ENCODE peak calls at places on chromosomes 11 and 22, in six cellular contexts. D is naive thymus-derived CD4-positive, alpha-beta T cell; V is MM.1S; B is iPS DF 6.9; C is uterus; E is pancreas. L is an unnamed sample.

GRCh38 chr11:45245237-45246045 is 40.7 kb downstream of the SYT13 start:
- DNase-seq in E (no peak), D (no peak), B (no peak), C (no peak), V (no peak), L (no peak)

GRCh38 chr11:100791873-100792272 is 104.8 kb downstream of the ARHGAP42 start:
- DNase-seq in B (no peak), C (no peak), D (no peak), E (no peak), V (no peak), L (no peak)

GRCh38 chr11:33687733-33688479 is 12.7 kb downstream of the C11orf91 start:
- DNase-seq in E (no peak), D (no peak), V (peak; percentile 76), B (peak; percentile 57), C (no peak), L (no peak)

GRCh38 chr11:74615988-74616387 is 23.6 kb downstream of the POLD3 start:
- DNase-seq in B (no peak), V (no peak), C (no peak), E (no peak), D (no peak), L (no peak)

GRCh38 chr11:117830674-117831351 is 6.3 kb upstream of the FXYD2 start:
- DNase-seq in E (peak; percentile 47), C (peak; percentile 8), V (no peak), D (no peak), B (no peak), L (no peak)

GRCh38 chr11:17746096-17746495 is 11.5 kb downstream of the KCNC1 start:
- DNase-seq in D (no peak), V (no peak), C (no peak), E (no peak), B (no peak), L (no peak)

GRCh38 chr11:8100605-8101004 is 19.6 kb downstream of the TUB start:
- DNase-seq in V (no peak), B (no peak), E (peak; percentile 10), C (no peak), D (no peak), L (no peak)

GRCh38 chr22:44399196-44399837 is 86.6 kb upstream of the SHISAL1 start:
- DNase-seq in D (no peak), E (peak; percentile 47), B (no peak), V (no peak), C (peak; percentile 5), L (no peak)

GRCh38 chr11:43214471-43214870 is 97.3 kb upstream of the API5 start:
- DNase-seq in B (no peak), V (no peak), C (no peak), E (no peak), D (no peak), L (no peak)

DNA sequence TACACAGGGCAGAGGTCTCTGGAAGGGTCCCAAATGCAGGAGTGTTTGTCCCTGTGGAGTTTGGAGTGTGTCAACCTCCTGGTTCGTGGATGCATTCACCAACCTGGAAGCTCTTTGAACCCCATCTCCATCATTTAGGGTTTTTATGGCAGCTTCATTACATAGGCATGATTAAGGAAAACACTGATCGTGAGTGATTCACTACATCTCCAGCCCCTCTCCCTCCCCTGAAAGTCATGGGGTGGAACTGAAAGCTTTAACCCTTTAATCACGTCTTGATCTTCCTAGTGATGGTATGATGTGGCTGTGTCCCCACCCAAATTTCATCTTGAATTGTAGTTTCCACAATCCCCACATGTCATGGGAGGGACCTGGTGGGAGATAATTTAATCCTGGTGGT is 19.8 kb upstream of the INCENP start:
- DNase-seq in V (no peak), D (no peak), C (no peak), B (no peak), E (no peak), L (no peak)
- H3K27ac ChIP-seq in V (no peak overlapping the region), D (no peak overlapping the region), C (peak overlapping the region; percentile 91), B (no peak overlapping the region), E (no peak overlapping the region), L (no peak overlapping the region)

GRCh38 chr22:20779014-20779812 is 5.3 kb downstream of the SERPIND1 start:
- DNase-seq in E (no peak), V (no peak), C (peak; percentile 33), B (no peak), D (no peak), L (no peak)
- H3K27ac ChIP-seq in E (no peak overlapping the region), V (no peak overlapping the region), C (peak overlapping the region; percentile 84), B (no peak overlapping the region), D (no peak overlapping the region), L (no peak overlapping the region)

GRCh38 chr11:57901278-57901677 is 122.4 kb upstream of the OR9Q1 start:
- DNase-seq in C (no peak), B (no peak), E (no peak), D (no peak), V (no peak), L (no peak)
- H3K27ac ChIP-seq in C (no peak overlapping the region), B (no peak overlapping the region), E (no peak overlapping the region), D (no peak overlapping the region), V (no peak overlapping the region), L (peak overlapping the region; percentile 90)

GRCh38 chr11:70544774-70545625 is 146.7 kb downstream of the CTTN start:
- DNase-seq in E (no peak), V (no peak), D (no peak), C (no peak), B (no peak), L (no peak)
- H3K27ac ChIP-seq in E (no peak overlapping the region), V (no peak overlapping the region), D (no peak overlapping the region), C (no peak overlapping the region), B (no peak overlapping the region), L (no peak overlapping the region)

DNA sequence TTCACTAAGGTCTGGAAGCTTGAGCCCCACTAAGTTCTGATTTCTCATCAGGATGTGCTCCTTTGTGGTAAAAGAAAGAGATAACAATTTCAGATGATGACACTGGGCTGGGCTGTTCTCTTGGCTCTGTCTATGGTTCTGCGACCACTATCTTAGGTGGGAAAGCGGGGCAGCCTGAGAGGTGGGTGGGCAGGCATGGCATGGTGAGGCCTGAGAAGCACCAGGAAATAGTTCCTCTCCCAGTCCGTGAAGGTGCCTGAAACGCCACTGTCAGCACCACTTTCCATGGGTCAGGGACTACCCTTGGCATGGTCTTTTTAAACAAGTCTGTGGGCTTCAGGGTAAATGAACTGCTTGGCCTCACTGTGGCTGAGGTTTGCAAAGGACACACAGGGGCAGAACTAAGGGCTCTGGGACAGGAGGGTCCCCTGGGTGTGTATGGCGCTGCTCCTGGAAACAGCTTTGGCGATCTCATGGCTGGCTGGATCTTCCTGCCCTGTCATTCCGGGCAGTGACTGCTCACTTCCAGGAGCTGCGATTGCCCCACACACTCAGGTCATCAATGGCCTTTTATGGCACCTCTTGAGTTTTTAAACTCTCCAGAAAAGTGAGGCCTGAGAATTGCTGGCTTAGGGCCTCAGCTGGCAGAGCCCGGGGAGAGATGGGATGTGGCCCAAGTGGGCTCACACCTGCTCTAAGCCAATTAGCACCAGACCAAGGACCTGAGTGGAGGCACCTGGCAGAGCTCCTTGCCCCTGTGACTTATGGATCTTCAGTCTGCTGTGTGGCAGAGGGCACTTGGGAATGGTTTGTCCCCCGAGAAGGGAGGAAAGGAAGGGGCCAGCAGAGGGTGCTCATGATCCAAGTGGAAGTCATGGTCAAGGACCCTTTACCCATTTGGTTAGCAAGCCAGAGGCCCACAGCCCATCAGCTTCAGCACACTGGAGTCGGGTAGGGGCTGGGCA is 55.6 kb upstream of the LYVE1 start:
- DNase-seq in V (peak; percentile 44), C (no peak), E (no peak), B (peak; percentile 58), D (no peak), L (no peak)
- H3K27ac ChIP-seq in V (no peak overlapping the region), C (peak overlapping the region; percentile 78), E (no peak overlapping the region), B (no peak overlapping the region), D (peak overlapping the region; percentile 24), L (peak overlapping the region; percentile 9)

DNA sequence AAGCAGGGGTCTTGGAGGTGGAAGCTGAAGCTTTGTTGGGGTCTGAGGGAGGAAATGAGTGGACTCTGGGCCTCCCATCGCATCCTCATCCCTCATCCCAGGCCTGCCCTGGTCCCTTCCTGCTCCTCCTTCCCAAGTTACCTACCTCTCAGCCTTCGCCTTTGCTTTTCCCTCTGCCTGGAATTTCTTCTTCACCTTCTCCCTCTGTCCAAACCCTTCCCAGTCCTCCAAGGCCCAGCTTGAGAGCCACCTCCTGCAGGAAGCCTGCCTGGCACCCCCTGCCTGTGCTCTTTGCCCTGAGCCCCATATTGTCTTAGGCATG is 2.1 kb upstream of the NUDT8 start:
- DNase-seq in E (no peak), D (no peak), B (no peak), C (no peak), V (no peak), L (no peak)
- H3K27ac ChIP-seq in E (peak overlapping the region; percentile 30), D (no peak overlapping the region), B (no peak overlapping the region), C (no peak overlapping the region), V (no peak overlapping the region), L (no peak overlapping the region)

DNA sequence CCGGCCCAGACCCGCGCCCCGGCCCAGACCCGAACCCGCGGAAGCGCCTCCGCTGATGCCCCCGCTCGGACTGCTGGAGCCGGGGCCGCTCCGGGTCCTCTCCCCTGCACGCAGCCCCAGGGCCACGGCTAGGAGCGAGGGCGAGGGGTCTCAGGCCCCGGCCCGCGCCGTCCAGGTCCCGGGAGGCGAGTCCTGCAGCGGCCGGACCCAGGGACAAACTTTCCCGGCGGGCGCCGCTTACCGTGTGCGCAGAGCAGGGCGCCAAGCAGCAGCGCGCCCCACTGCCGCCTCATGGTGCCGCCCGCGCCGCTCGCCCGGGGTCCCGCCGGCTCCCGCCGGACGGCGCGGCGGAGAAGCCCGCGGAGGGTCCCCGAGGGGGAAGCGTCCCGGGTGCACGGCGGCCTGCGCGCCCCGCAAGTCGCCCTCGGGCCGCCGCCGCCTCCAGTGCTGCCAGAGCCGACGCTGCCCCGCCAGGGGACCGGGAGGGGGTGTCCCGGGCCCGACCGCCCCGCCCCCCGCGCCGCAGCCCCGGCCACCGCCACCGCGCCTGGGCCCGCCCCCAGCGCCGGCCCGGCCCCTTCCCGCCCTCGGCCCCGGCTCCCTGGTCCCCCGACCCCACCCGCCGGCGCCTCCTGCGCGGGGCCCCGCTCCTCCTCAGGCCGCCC is at the start of gene LRP4:
- DNase-seq in C (peak; percentile 62), B (no peak), V (peak; percentile 49), E (peak; percentile 87), D (no peak), L (no peak)
- H3K27ac ChIP-seq in C (peak within 1 kb of the TSS; percentile 78), B (no peak within 1 kb of the TSS), V (no peak within 1 kb of the TSS), E (peak within 1 kb of the TSS; percentile 26), D (no peak within 1 kb of the TSS), L (no peak within 1 kb of the TSS)

DNA sequence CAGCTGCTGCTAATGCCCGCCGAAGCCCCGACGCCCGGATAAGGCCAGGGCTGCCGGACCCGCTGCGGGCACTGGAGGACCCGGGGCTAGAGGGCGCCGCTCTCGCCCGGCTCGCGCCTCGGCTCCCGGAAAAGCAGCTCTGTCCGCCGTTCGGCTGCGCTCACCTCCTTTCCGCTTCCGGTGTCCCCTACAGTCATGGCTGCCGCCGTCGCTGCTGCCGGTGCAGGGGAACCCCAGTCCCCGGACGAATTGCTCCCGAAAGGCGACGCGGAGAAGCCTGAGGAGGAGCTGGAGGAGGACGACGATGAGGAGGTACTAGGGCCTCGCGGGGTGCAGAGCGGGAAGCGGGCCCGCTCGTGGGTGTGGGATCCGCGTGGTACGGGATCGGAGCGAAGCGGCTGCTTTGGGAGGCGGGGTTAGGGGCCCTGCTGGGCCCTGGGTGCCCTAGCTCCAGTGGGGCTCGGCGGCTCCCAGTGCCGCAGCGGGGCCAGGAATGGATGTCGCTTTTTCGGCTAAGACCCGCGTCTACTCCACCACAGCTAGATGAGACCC is at the start of gene TOMM22:
- DNase-seq in V (peak; percentile 91), D (peak; percentile 75), C (peak; percentile 87), E (peak; percentile 95), B (peak; percentile 80), L (no peak)
- H3K27ac ChIP-seq in V (peak within 1 kb of the TSS; percentile 50), D (peak within 1 kb of the TSS; percentile 87), C (peak within 1 kb of the TSS; percentile 68), E (peak within 1 kb of the TSS; percentile 56), B (no peak within 1 kb of the TSS), L (peak within 1 kb of the TSS; percentile 45)

GRCh38 chr11:63592975-63593395 is 21.2 kb downstream of the PLAAT3 start:
- DNase-seq in D (no peak), E (no peak), B (no peak), V (no peak), C (no peak), L (no peak)
- H3K27ac ChIP-seq in D (no peak overlapping the region), E (no peak overlapping the region), B (no peak overlapping the region), V (no peak overlapping the region), C (no peak overlapping the region), L (no peak overlapping the region)

L was measured in epithelial cell of prostate.